ENCODE peak calls at places on chromosomes 5 and 9, in nine cellular contexts. U is adrenal gland, O is HepG2, E is stomach, G is HCT116, C is body of pancreas, V is IMR-90, W is Peyer's patch, J is heart left ventricle. P is an unnamed sample.

GRCh38 chr9:132631280-132631679 is 38.5 kb downstream of the DDX31 start:
- DNase-seq in V (peak; percentile 87), E (no peak), G (no peak), J (no peak), C (no peak), U (no peak), W (no peak), O (no peak), P (no peak)

GRCh38 chr5:10757043-10757442 is 4.0 kb downstream of the DAP start:
- DNase-seq in G (no peak), E (no peak), V (no peak), C (no peak), W (no peak), J (no peak), U (no peak), O (no peak), P (no peak)

GRCh38 chr9:72485821-72486605 is 35.4 kb upstream of the TMC1 start:
- DNase-seq in V (peak; percentile 68), J (no peak), W (no peak), U (no peak), O (no peak), C (no peak), E (no peak), G (no peak), P (no peak)

GRCh38 chr5:177071671-177072385 is 14.9 kb upstream of the FGFR4 start:
- DNase-seq in E (peak; percentile 77), J (no peak), O (peak; percentile 86), W (peak; percentile 93), U (peak; percentile 92), V (peak; percentile 81), G (peak; percentile 69), C (peak; percentile 89), P (peak; percentile 65)

GRCh38 chr9:126395439-126396212 is 69.0 kb downstream of the MVB12B start:
- DNase-seq in J (no peak), E (no peak), O (no peak), V (peak; percentile 82), C (no peak), W (peak; percentile 57), U (peak; percentile 60), G (peak; percentile 31), P (no peak)

GRCh38 chr5:134989291-134989830 is 21.7 kb downstream of the CATSPER3 start:
- DNase-seq in J (no peak), G (no peak), V (peak; percentile 45), E (no peak), O (no peak), W (no peak), C (no peak), U (no peak), P (no peak)

GRCh38 chr9:70668751-70669150 is 254.3 kb upstream of the KLF9 start:
- DNase-seq in V (no peak), O (no peak), G (no peak), C (no peak), U (peak; percentile 34), W (no peak), E (no peak), J (no peak), P (no peak)

GRCh38 chr5:95768731-95769130 is 37.6 kb downstream of the RHOBTB3 start:
- DNase-seq in C (peak; percentile 42), O (no peak), E (no peak), J (no peak), U (no peak), V (no peak), W (no peak), G (no peak), P (no peak)

GRCh38 chr5:16953729-16954128 is 17.6 kb upstream of the MYO10 start:
- DNase-seq in E (no peak), V (no peak), U (no peak), C (no peak), J (no peak), W (no peak), O (no peak), G (no peak), P (no peak)

GRCh38 chr9:126521089-126521488 is 92.6 kb upstream of the LMX1B start:
- DNase-seq in O (no peak), W (no peak), C (no peak), V (no peak), E (no peak), U (no peak), G (no peak), J (no peak), P (no peak)

GRCh38 chr5:172437445-172438303 is 16.7 kb downstream of the SH3PXD2B start:
- DNase-seq in O (peak; percentile 23), J (peak; percentile 84), C (peak; percentile 79), W (peak; percentile 65), E (peak; percentile 51), V (peak; percentile 79), U (peak; percentile 97), G (peak; percentile 8), P (peak; percentile 89)

GRCh38 chr5:173835131-173835530 is 53.0 kb upstream of the CPEB4 start:
- DNase-seq in V (no peak), W (no peak), G (no peak), O (no peak), E (no peak), J (no peak), U (no peak), C (peak; percentile 42), P (no peak)

GRCh38 chr5:173840111-173840983 is 47.8 kb upstream of the CPEB4 start:
- DNase-seq in V (no peak), G (no peak), E (no peak), W (no peak), J (no peak), U (no peak), C (no peak), O (no peak), P (no peak)

GRCh38 chr5:173839117-173839713 is 48.9 kb upstream of the CPEB4 start:
- DNase-seq in O (no peak), C (no peak), G (no peak), V (no peak), U (peak; percentile 51), E (no peak), J (no peak), W (peak; percentile 69), P (no peak)

GRCh38 chr5:173835662-173836061 is 52.5 kb upstream of the CPEB4 start:
- DNase-seq in G (no peak), U (no peak), J (no peak), O (no peak), W (no peak), V (no peak), E (no peak), C (no peak), P (no peak)

DNA sequence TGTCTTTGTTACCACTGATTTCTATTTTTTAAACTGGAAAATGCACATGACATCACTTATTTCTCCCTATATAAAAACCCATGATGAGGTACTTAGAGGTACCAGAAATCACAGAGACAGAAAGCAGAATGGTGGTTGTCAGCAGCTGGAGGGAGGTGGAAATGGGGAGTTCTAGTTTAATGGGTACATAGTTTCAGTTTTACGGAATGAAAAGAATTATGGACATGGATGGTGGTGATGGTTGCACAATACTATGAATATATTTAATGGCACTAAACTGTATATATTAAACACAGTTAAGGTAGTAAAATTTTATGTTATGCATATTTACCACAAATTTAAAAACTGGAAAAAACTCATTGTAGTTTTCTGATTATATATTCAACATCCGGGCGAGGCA is 50.5 kb upstream of the CPEB4 start:
- DNase-seq in W (no peak), G (no peak), C (no peak), V (no peak), E (no peak), O (no peak), J (no peak), U (no peak), P (no peak)
- H3K27me3 ChIP-seq in W (no peaks in the 10 kb centered on the region), G (no peaks in the 10 kb centered on the region), C (no peaks in the 10 kb centered on the region), V (peaks cover 2% of the 10 kb centered on the region), E (no peaks in the 10 kb centered on the region), O (no peaks in the 10 kb centered on the region), J (no peaks in the 10 kb centered on the region), U (no peaks in the 10 kb centered on the region), P (no peaks in the 10 kb centered on the region)

GRCh38 chr5:1344975-1345838 is at the start of gene CLPTM1L:
- DNase-seq in V (peak; percentile 81), J (peak; percentile 93), W (peak; percentile 94), U (peak; percentile 85), O (peak; percentile 69), G (peak; percentile 61), C (peak; percentile 87), E (peak; percentile 90), P (peak; percentile 88)
- TF ChIP-seq POLR2A in V (peak; percentile 87), J (peak; percentile 88), W (peak; percentile 77), U (peak; percentile 76), O (peak; percentile 70), G (peak; percentile 49), C (peak; percentile 82), E (no peak), P (peak; percentile 80)

GRCh38 chr9:36204906-36205547 is 14.3 kb downstream of the CLTA start:
- DNase-seq in W (no peak), O (no peak), J (peak; percentile 49), E (no peak), G (no peak), C (peak; percentile 9), V (no peak), U (no peak), P (no peak)

GRCh38 chr9:36210722-36211121 is 20.0 kb downstream of the CLTA start:
- DNase-seq in C (no peak), E (no peak), W (no peak), J (no peak), G (no peak), V (no peak), O (no peak), U (peak; percentile 59), P (no peak)

GRCh38 chr9:36207546-36208012 is 16.9 kb downstream of the CLTA start:
- DNase-seq in U (no peak), G (no peak), E (no peak), J (no peak), C (no peak), V (peak; percentile 63), O (peak; percentile 53), W (no peak), P (no peak)

GRCh38 chr9:36208521-36209253 is 18.0 kb downstream of the CLTA start:
- DNase-seq in C (no peak), G (no peak), E (no peak), O (no peak), U (no peak), V (no peak), W (no peak), J (no peak), P (no peak)

GRCh38 chr9:36207016-36207415 is 16.3 kb downstream of the CLTA start:
- DNase-seq in U (no peak), G (no peak), V (peak; percentile 63), E (no peak), W (no peak), C (no peak), O (no peak), J (no peak), P (no peak)
- H3K27ac ChIP-seq in U (peak overlapping the region; percentile 9), G (no peak overlapping the region), V (peak overlapping the region; percentile 85), E (no peak overlapping the region), W (no peak overlapping the region), C (no peak overlapping the region), O (peak overlapping the region; percentile 65), J (peak overlapping the region; percentile 8), P (no peak overlapping the region)

GRCh38 chr5:37833990-37834389 is 5.9 kb downstream of the GDNF start:
- DNase-seq in O (no peak), G (no peak), J (no peak), V (no peak), U (no peak), C (no peak), W (no peak), E (no peak), P (no peak)
- H3K27me3 ChIP-seq in O (peaks cover 4% of the 10 kb centered on the region), G (no peaks in the 10 kb centered on the region), J (peaks cover 26% of the 10 kb centered on the region), V (peaks cover 11% of the 10 kb centered on the region), U (peaks cover 50% of the 10 kb centered on the region), C (no peaks in the 10 kb centered on the region), W (no peaks in the 10 kb centered on the region), E (peaks cover 57% of the 10 kb centered on the region), P (peaks cover 21% of the 10 kb centered on the region)

P was measured in thyroid gland.